ENCODE peak calls at places on chromosomes 5 and 9, in ten cellular contexts. T is stimulated activated CD4-positive, alpha-beta T cell treated with anti-CD3 and anti-CD28 coated beads, Interleukin-1b, Interleukin-23, amount 100 ng/mL, for 4 hours; L is DMS 273 treated with DMSO at 0.1 percent for 48 hours; X is activated T-helper 2 cell treated with anti-CD3 and anti-CD28 coated beads, Interferon-gamma antibody, Interleukin-2, Interleukin-4, amounts not matched to agents 10 μg/mL and 5 μg/mL and 100 μg/mL, durations not matched to agents 14 hours and 24 hours and 36 hours; Y is ACHN; P is SK-N-MC; Z is trophoblast cell; V is SK-N-SH; R is KBM-7; W is spleen. O is an unnamed sample.

GRCh38 chr9:126532019-126532462 is 81.7 kb upstream of the LMX1B start:
- DNase-seq in Z (peak), R (no peak), V (peak), L (no peak), W (peak), Y (no peak), P (no peak), T (no peak), X (no peak), O (no peak)

GRCh38 chr9:7172445-7173115 is 414.8 kb downstream of the KDM4C start:
- DNase-seq in Y (no peak), L (no peak), P (no peak), V (peak), W (no peak), T (no peak), R (no peak), Z (peak), X (no peak), O (no peak)

GRCh38 chr9:137317021-137317978 is 15.2 kb upstream of the NRARP start:
- DNase-seq in Z (no peak), X (no peak), T (no peak), V (peak), R (no peak), Y (no peak), W (peak), L (no peak), P (no peak), O (no peak)

GRCh38 chr5:96433066-96433447 is at the start of gene PCSK1:
- DNase-seq in X (no peak), Y (no peak), R (no peak), P (no peak), L (no peak), Z (no peak), V (peak), T (no peak), W (no peak), O (no peak)

GRCh38 chr5:165616550-165617430 is 2111.4 kb downstream of the MAT2B start:
- DNase-seq in Z (no peak), V (no peak), Y (no peak), X (no peak), T (no peak), P (no peak), R (no peak), W (no peak), L (no peak), O (no peak)

GRCh38 chr9:132638240-132638639 is 31.5 kb downstream of the DDX31 start:
- DNase-seq in Y (no peak), P (no peak), Z (no peak), V (no peak), R (no peak), W (no peak), T (no peak), L (no peak), X (no peak), O (no peak)

GRCh38 chr9:83544002-83544698 is 5.9 kb upstream of the FRMD3 start:
- DNase-seq in T (no peak), P (no peak), R (peak), L (peak), Y (peak), V (peak), W (no peak), X (no peak), Z (peak), O (peak)

GRCh38 chr9:79687131-79687447 is 115.3 kb downstream of the TLE4 start:
- DNase-seq in R (no peak), W (no peak), P (no peak), T (no peak), X (peak), V (no peak), Y (no peak), Z (no peak), L (no peak), O (no peak)

GRCh38 chr9:99040911-99041582 is 63.9 kb upstream of the TGFBR1 start:
- DNase-seq in T (no peak), R (peak), X (no peak), L (no peak), Z (peak), V (no peak), W (no peak), P (no peak), Y (no peak), O (no peak)

GRCh38 chr5:100505984-100506670 is 29.0 kb upstream of the FAM174A start:
- DNase-seq in Y (peak), X (no peak), Z (no peak), W (no peak), R (no peak), P (no peak), L (peak), T (no peak), V (no peak), O (no peak)

GRCh38 chr9:5112109-5112592 is 73.3 kb downstream of the INSL6 start:
- DNase-seq in V (peak), Z (no peak), W (peak), L (no peak), Y (no peak), P (no peak), R (no peak), T (no peak), X (no peak), O (no peak)

GRCh38 chr9:118609355-118610044 is 759.7 kb downstream of the BRINP1 start:
- DNase-seq in V (no peak), Y (peak), L (no peak), W (no peak), P (no peak), R (no peak), Z (no peak), X (no peak), T (no peak), O (no peak)

GRCh38 chr5:160161626-160162025 is 42.4 kb upstream of the PWWP2A start:
- DNase-seq in R (no peak), V (no peak), W (no peak), P (no peak), L (no peak), Y (no peak), Z (no peak), T (no peak), X (no peak), O (no peak)

GRCh38 chr9:91151014-91151740 is 210.5 kb downstream of the AUH start:
- DNase-seq in P (peak), W (no peak), Y (no peak), X (peak), Z (no peak), T (no peak), V (no peak), R (peak), L (no peak), O (no peak)

GRCh38 chr9:134687556-134687955 is 46.0 kb downstream of the COL5A1 start:
- DNase-seq in T (no peak), X (no peak), Y (no peak), Z (no peak), L (no peak), P (no peak), R (no peak), V (no peak), W (peak), O (no peak)

GRCh38 chr9:107351382-107352045 is 68.4 kb downstream of the RAD23B start:
- DNase-seq in L (no peak), Z (no peak), R (no peak), V (no peak), X (no peak), W (no peak), T (no peak), Y (no peak), P (no peak), O (no peak)

GRCh38 chr9:13358128-13358527 is 78.6 kb upstream of the MPDZ start:
- DNase-seq in Z (no peak), V (no peak), Y (no peak), T (no peak), R (no peak), W (no peak), P (no peak), X (no peak), L (no peak), O (no peak)

GRCh38 chr5:58156354-58156753 is 303.5 kb downstream of the PLK2 start:
- DNase-seq in P (no peak), Y (no peak), L (no peak), T (no peak), V (no peak), X (no peak), R (no peak), Z (no peak), W (no peak), O (peak)

GRCh38 chr5:181173027-181173419 is 25.6 kb downstream of the OR2V2 start:
- DNase-seq in W (no peak), T (peak), X (no peak), Y (peak), P (no peak), R (peak), V (peak), Z (no peak), L (no peak), O (no peak)